ENCODE peak calls at places on chromosomes 6 and 20, in ten cellular contexts. C is iPS DF 6.9, J is upper lobe of right lung, K is HepG2, V is brain microvascular endothelial cell, B is AG10803, P is SJSA1, T is neural progenitor cell, X is GM23248, W is ovary. R is an unnamed sample.
A peak's percentile ranks its signal among the peaks of the same experiment; 100 is the strongest.

GRCh38 chr6:53159558-53159957 is 10.9 kb upstream of the GCM1 start:
- DNase-seq in J (no peak), W (no peak), X (peak; percentile 51), P (no peak), K (peak; percentile 33), V (no peak), C (no peak), B (peak; percentile 25), T (no peak), R (no peak)

GRCh38 chr6:126180585-126180984 is 159.3 kb upstream of the CENPW start:
- DNase-seq in X (peak; percentile 89), C (no peak), K (peak; percentile 52), W (no peak), T (no peak), J (no peak), P (peak; percentile 45), V (peak; percentile 93), B (peak; percentile 70), R (peak; percentile 57)

GRCh38 chr6:133991096-133991593 is 38.1 kb downstream of the TBPL1 start:
- DNase-seq in T (no peak), P (peak; percentile 69), C (no peak), J (no peak), V (peak; percentile 65), W (no peak), X (peak; percentile 58), B (peak; percentile 61), K (peak; percentile 21), R (peak; percentile 92)

GRCh38 chr20:61901421-61902212 is 164.1 kb downstream of the TAF4 start:
- DNase-seq in C (no peak), W (no peak), K (no peak), B (peak; percentile 12), V (no peak), T (no peak), J (no peak), P (no peak), X (peak; percentile 60), R (peak; percentile 4)

GRCh38 chr6:150256618-150257272 is 112.1 kb upstream of the IYD start:
- DNase-seq in P (no peak), B (peak; percentile 91), C (no peak), T (no peak), W (no peak), J (no peak), K (no peak), X (peak; percentile 92), V (no peak), R (peak; percentile 78)

GRCh38 chr6:146767632-146768031 is 168.9 kb downstream of the ADGB start:
- DNase-seq in X (no peak), B (no peak), J (no peak), V (no peak), C (no peak), K (no peak), T (no peak), P (no peak), W (no peak), R (no peak)

GRCh38 chr20:23287366-23288190 is 63.0 kb upstream of the NXT1 start:
- DNase-seq in J (no peak), K (no peak), X (no peak), P (no peak), B (no peak), C (no peak), W (no peak), V (no peak), T (no peak), R (no peak)

GRCh38 chr6:169556758-169557505 is 144.9 kb downstream of the WDR27 start:
- DNase-seq in C (no peak), J (no peak), T (no peak), W (no peak), B (peak; percentile 17), V (no peak), X (no peak), P (no peak), K (no peak), R (no peak)

GRCh38 chr6:127267742-127268588 is 1.3 kb downstream of the RNF146 start:
- DNase-seq in K (peak; percentile 12), J (no peak), X (peak; percentile 49), C (no peak), B (no peak), T (peak; percentile 29), W (no peak), P (no peak), V (no peak), R (no peak)

GRCh38 chr20:50713677-50714101 is 17.7 kb upstream of the PARD6B start:
- DNase-seq in V (no peak), K (no peak), P (no peak), J (no peak), T (peak; percentile 49), B (peak; percentile 65), X (peak; percentile 62), W (peak; percentile 40), C (no peak), R (no peak)

GRCh38 chr6:89313006-89313405 is 2.1 kb downstream of the GABRR2 start:
- DNase-seq in X (peak; percentile 98), W (no peak), P (no peak), J (no peak), B (peak; percentile 95), V (peak; percentile 64), C (no peak), K (no peak), T (no peak), R (peak; percentile 76)

GRCh38 chr6:14474816-14475215 is 357.2 kb downstream of the CD83 start:
- DNase-seq in X (no peak), P (no peak), V (no peak), J (no peak), K (no peak), C (no peak), W (no peak), B (no peak), T (no peak), R (no peak)

GRCh38 chr6:39653631-39654030 is 71.6 kb downstream of the KIF6 start:
- DNase-seq in K (no peak), X (no peak), C (no peak), W (no peak), B (no peak), T (peak; percentile 58), J (no peak), P (no peak), V (no peak), R (no peak)

GRCh38 chr6:130602151-130602770 is 224.9 kb upstream of the SMLR1 start:
- DNase-seq in K (no peak), J (no peak), B (peak; percentile 93), W (no peak), X (peak; percentile 98), T (no peak), V (peak; percentile 96), P (peak; percentile 65), C (no peak), R (peak; percentile 92)

GRCh38 chr20:45097485-45098095 is 3.3 kb downstream of the KCNS1 start:
- DNase-seq in P (no peak), V (no peak), C (no peak), X (peak; percentile 61), W (no peak), J (peak; percentile 78), T (no peak), K (no peak), B (peak; percentile 19), R (no peak)

GRCh38 chr6:142800240-142800639 is 144.7 kb downstream of the HIVEP2 start:
- DNase-seq in P (no peak), B (no peak), W (no peak), V (no peak), C (no peak), X (peak; percentile 35), K (no peak), T (no peak), J (no peak), R (no peak)

GRCh38 chr20:22245139-22245538 is 339.2 kb downstream of the FOXA2 start:
- DNase-seq in W (no peak), X (no peak), V (no peak), J (no peak), P (no peak), B (no peak), C (no peak), K (peak; percentile 52), T (no peak), R (no peak)

GRCh38 chr20:46894579-46894958 is at the start of gene EYA2:
- DNase-seq in B (peak; percentile 9), X (peak; percentile 42), J (no peak), C (no peak), T (peak; percentile 70), V (no peak), K (no peak), P (no peak), W (no peak), R (no peak)

GRCh38 chr20:19802492-19803158 is 44.6 kb downstream of the RIN2 start:
- DNase-seq in W (no peak), X (peak; percentile 48), V (no peak), C (no peak), J (no peak), K (peak; percentile 75), P (no peak), B (no peak), T (peak; percentile 24), R (no peak)

GRCh38 chr6:26103141-26103769 is 16.0 kb downstream of the HFE start:
- DNase-seq in J (no peak), K (peak; percentile 66), P (no peak), T (peak; percentile 26), C (no peak), X (peak; percentile 69), B (peak; percentile 53), V (peak; percentile 6), W (no peak), R (no peak)

GRCh38 chr6:54050750-54051149 is 60.5 kb upstream of the MLIP start:
- DNase-seq in W (no peak), V (no peak), B (no peak), K (no peak), X (no peak), P (no peak), J (no peak), T (peak; percentile 8), C (no peak), R (no peak)

GRCh38 chr6:33073431-33073871 is at the start of gene HLA-DPA1:
- DNase-seq in K (no peak), P (no peak), J (no peak), X (peak; percentile 62), V (no peak), T (no peak), C (no peak), W (no peak), B (peak; percentile 17), R (no peak)
- H3K4me3 ChIP-seq in K (no peak within 1 kb of the TSS), P (no peak within 1 kb of the TSS), J (peak within 1 kb of the TSS; percentile 58), X (no peak within 1 kb of the TSS), V (no peak within 1 kb of the TSS), T (no peak within 1 kb of the TSS), C (no peak within 1 kb of the TSS), W (no peak within 1 kb of the TSS), B (no peak within 1 kb of the TSS), R (no peak within 1 kb of the TSS)

GRCh38 chr6:2999005-2999620 is 581 bp upstream of the NQO2 start:
- DNase-seq in K (peak; percentile 93), P (no peak), B (peak; percentile 67), V (peak; percentile 79), X (peak; percentile 96), J (no peak), C (no peak), T (no peak), W (no peak), R (no peak)
- H3K4me3 ChIP-seq in K (peak overlapping the region; percentile 57), P (peak overlapping the region; percentile 85), B (peak overlapping the region; percentile 70), V (peak overlapping the region; percentile 63), X (peak overlapping the region; percentile 78), J (peak overlapping the region; percentile 64), C (peak overlapping the region; percentile 55), T (peak overlapping the region; percentile 79), W (peak overlapping the region; percentile 32), R (peak overlapping the region; percentile 62)

GRCh38 chr20:32017711-32018251 is 7.5 kb downstream of the CCM2L start:
- DNase-seq in J (peak; percentile 78), T (peak; percentile 93), X (no peak), K (peak; percentile 69), P (no peak), W (no peak), B (no peak), V (no peak), C (peak; percentile 87), R (no peak)
- H3K4me3 ChIP-seq in J (no peak overlapping the region), T (peak overlapping the region; percentile 83), X (no peak overlapping the region), K (no peak overlapping the region), P (no peak overlapping the region), W (no peak overlapping the region), B (no peak overlapping the region), V (no peak overlapping the region), C (peak overlapping the region; percentile 2), R (no peak overlapping the region)

GRCh38 chr6:1383729-1384548 is 5.4 kb upstream of the FOXF2 start:
- DNase-seq in T (peak; percentile 55), C (no peak), B (no peak), W (no peak), P (peak; percentile 96), X (no peak), K (no peak), V (no peak), J (no peak), R (no peak)
- H3K4me3 ChIP-seq in T (peak overlapping the region; percentile 17), C (peak overlapping the region; percentile 9), B (no peak overlapping the region), W (no peak overlapping the region), P (peak overlapping the region; percentile 25), X (no peak overlapping the region), K (no peak overlapping the region), V (no peak overlapping the region), J (peak overlapping the region; percentile 8), R (peak overlapping the region; percentile 6)

R was measured in BJ.